ENCODE peak calls at places on chromosome 20, in ten cellular contexts. R is SK-N-SH, K is HepG2, C is stomach, S is H1, G is transverse colon, Y is esophagus muscularis mucosa, U is GM12878, W is K562, B is upper lobe of left lung. X is an unnamed sample.

GRCh38 chr20:10653593-10654288 is 20.1 kb downstream of the JAG1 start:
- DNase-seq in C (no peak), R (no peak), B (no peak), G (peak), W (no peak), Y (no peak), U (peak), K (no peak), S (no peak), X (peak)

GRCh38 chr20:15673206-15673605 is 900.0 kb downstream of the KIF16B start:
- DNase-seq in K (no peak), C (no peak), G (no peak), U (no peak), S (no peak), Y (no peak), B (no peak), W (no peak), R (no peak), X (no peak)

GRCh38 chr20:62405108-62405980 is 1.7 kb downstream of the CABLES2 start:
- DNase-seq in B (peak), Y (no peak), C (peak), R (peak), U (no peak), K (peak), W (peak), S (no peak), G (no peak), X (peak)

GRCh38 chr20:43188234-43188653 is 1.5 kb downstream of the PTPRT start:
- DNase-seq in K (no peak), R (peak), G (no peak), U (no peak), Y (no peak), S (no peak), W (no peak), C (no peak), B (no peak), X (no peak)

GRCh38 chr20:23299673-23300050 is 50.9 kb upstream of the NXT1 start:
- DNase-seq in B (no peak), G (no peak), U (no peak), C (no peak), R (no peak), S (no peak), W (no peak), Y (no peak), K (no peak), X (peak)

GRCh38 chr20:48823960-48824497 is 3.8 kb downstream of the PREX1 start:
- DNase-seq in C (no peak), K (no peak), B (no peak), R (no peak), Y (no peak), W (no peak), S (no peak), U (peak), G (no peak), X (no peak)

GRCh38 chr20:49303211-49303610 is 25.4 kb upstream of the ZNFX1 start:
- DNase-seq in U (no peak), K (no peak), G (no peak), B (no peak), R (no peak), Y (no peak), S (no peak), W (no peak), C (no peak), X (no peak)

GRCh38 chr20:48826883-48827771 is 672 bp downstream of the PREX1 start:
- DNase-seq in Y (no peak), C (peak), S (no peak), U (no peak), G (peak), R (peak), K (no peak), W (no peak), B (peak), X (no peak)

GRCh38 chr20:51551186-51551585 is 8.7 kb upstream of the NFATC2 start:
- DNase-seq in Y (no peak), G (no peak), W (no peak), U (no peak), S (no peak), K (no peak), R (no peak), C (no peak), B (no peak), X (no peak)

GRCh38 chr20:31542201-31542842 is 28.1 kb downstream of the HM13 start:
- DNase-seq in G (no peak), S (no peak), Y (no peak), W (no peak), R (no peak), K (no peak), B (no peak), U (no peak), C (no peak), X (no peak)

GRCh38 chr20:14127831-14128230 is 132.5 kb downstream of the MACROD2 start:
- DNase-seq in K (no peak), U (no peak), S (no peak), C (no peak), W (no peak), R (no peak), G (no peak), Y (no peak), B (no peak), X (no peak)

GRCh38 chr20:17917832-17918618 is 50.6 kb downstream of the SNX5 start:
- DNase-seq in W (no peak), Y (no peak), K (peak), U (no peak), S (no peak), C (no peak), R (no peak), G (no peak), B (no peak), X (no peak)

GRCh38 chr20:40251284-40251932 is 437.6 kb downstream of the MAFB start:
- DNase-seq in U (no peak), C (no peak), W (peak), K (peak), R (peak), S (no peak), G (peak), B (peak), Y (peak), X (no peak)

GRCh38 chr20:53751394-53752368 is 158.0 kb upstream of the ZNF217 start:
- DNase-seq in B (no peak), C (peak), U (peak), K (no peak), R (no peak), W (no peak), S (no peak), G (peak), Y (no peak), X (no peak)

GRCh38 chr20:1718604-1719384 is 61.2 kb upstream of the SIRPG start:
- DNase-seq in Y (peak), R (no peak), G (no peak), C (no peak), K (no peak), B (no peak), U (no peak), W (no peak), S (no peak), X (peak)

GRCh38 chr20:51801220-51801991 is 915 bp downstream of the SALL4 start:
- DNase-seq in Y (no peak), K (no peak), G (no peak), S (no peak), B (peak), U (no peak), W (no peak), C (peak), R (peak), X (no peak)

GRCh38 chr20:1820137-1821074 is 74.8 kb upstream of the SIRPA start:
- DNase-seq in U (no peak), C (no peak), G (no peak), B (no peak), R (no peak), W (no peak), S (no peak), K (no peak), Y (no peak), X (no peak)

GRCh38 chr20:7147220-7147601 is 379.7 kb downstream of the BMP2 start:
- DNase-seq in S (no peak), G (no peak), R (no peak), B (no peak), Y (no peak), C (no peak), W (no peak), K (peak), U (no peak), X (no peak)

GRCh38 chr20:53319716-53320115 is 273.9 kb downstream of the ZNF217 start:
- DNase-seq in C (no peak), B (no peak), S (no peak), G (no peak), Y (no peak), W (no peak), R (no peak), U (no peak), K (no peak), X (no peak)

GRCh38 chr20:5214826-5215225 is 88.0 kb downstream of the CDS2 start:
- DNase-seq in R (no peak), Y (peak), U (no peak), W (no peak), C (no peak), B (no peak), G (no peak), S (no peak), K (no peak), X (no peak)

GRCh38 chr20:41888434-41888833 is 270.3 kb upstream of the CHD6 start:
- DNase-seq in Y (no peak), C (no peak), B (peak), W (no peak), R (no peak), S (no peak), G (no peak), U (no peak), K (no peak), X (no peak)

GRCh38 chr20:38337561-38338140 is 8.6 kb upstream of the LBP start:
- DNase-seq in S (peak), C (no peak), B (no peak), W (peak), R (peak), Y (no peak), G (no peak), K (peak), U (no peak), X (no peak)

GRCh38 chr20:9059931-9060330 is 9.0 kb upstream of the PLCB4 start:
- DNase-seq in R (no peak), U (no peak), C (no peak), W (no peak), B (no peak), Y (no peak), S (no peak), K (no peak), G (no peak), X (no peak)

GRCh38 chr20:4170621-4171537 is 155.5 kb upstream of the RNF24 start:
- DNase-seq in R (no peak), W (no peak), S (no peak), C (peak), B (no peak), K (no peak), U (no peak), G (no peak), Y (no peak), X (no peak)

DNA sequence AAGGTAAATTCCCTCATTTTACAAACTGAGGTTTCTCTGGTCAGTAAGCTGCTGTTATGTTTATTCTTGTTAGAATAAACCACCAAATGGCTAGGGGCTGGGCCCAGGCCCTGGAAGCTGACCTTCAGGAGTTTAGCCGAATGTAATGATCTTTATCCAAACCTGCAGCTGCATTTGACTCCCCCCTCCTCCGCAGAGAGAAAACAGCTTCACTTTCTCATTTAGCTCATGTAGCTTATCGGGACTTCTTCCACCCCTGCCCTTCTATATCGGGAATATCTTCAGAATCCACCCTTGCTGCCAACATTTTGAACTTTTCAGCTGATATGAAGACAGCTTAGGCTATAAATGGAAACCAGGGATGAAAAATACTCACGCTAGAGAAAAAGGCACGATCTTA is 102.6 kb downstream of the ZMYND8 start:
- DNase-seq in C (no peak), R (no peak), W (no peak), S (no peak), G (no peak), Y (no peak), U (no peak), K (no peak), B (no peak), X (no peak)
- H3K27ac ChIP-seq in C (peak), R (no peak), W (peak), S (no peak), G (peak), Y (peak), U (no peak), K (no peak), B (no peak), X (peak)

DNA sequence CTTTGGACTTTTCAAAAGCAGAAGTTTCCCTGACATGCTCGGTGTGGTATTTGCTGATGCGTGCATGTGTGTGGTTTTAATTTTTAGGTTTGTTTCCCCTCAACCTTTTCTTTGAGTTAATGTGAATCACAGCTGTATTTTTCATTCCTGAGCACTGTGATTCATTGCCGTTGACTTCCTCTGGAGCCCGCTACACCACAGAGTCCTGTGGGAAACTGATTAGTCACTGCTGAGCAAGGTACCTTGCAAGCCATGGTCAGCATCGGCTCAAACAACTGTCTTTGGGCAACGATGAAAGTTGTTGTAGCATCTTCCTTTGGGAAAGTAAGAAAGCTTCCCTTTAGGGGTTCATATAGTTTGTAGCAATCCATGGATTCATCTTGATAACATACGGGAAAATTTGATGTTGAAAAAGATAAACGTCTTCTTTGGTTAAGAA is 57.5 kb downstream of the RIN2 start:
- DNase-seq in C (no peak), Y (no peak), R (no peak), K (peak), G (no peak), B (no peak), S (no peak), U (no peak), W (no peak), X (peak)
- TF ChIP-seq EP300 in C (no peak), Y (no peak), R (peak), K (no peak), G (no peak), B (no peak), S (no peak), U (no peak), W (no peak), X (no peak)

GRCh38 chr20:63558804-63559484 is 5.0 kb downstream of the FNDC11 start:
- DNase-seq in S (no peak), C (no peak), B (peak), K (no peak), W (no peak), U (no peak), G (no peak), Y (no peak), R (no peak), X (no peak)
- TF ChIP-seq POLR2AphosphoS5 in S (no peak), C (no peak), B (no peak), K (no peak), W (no peak), U (no peak), G (no peak), Y (no peak), R (no peak), X (no peak)

DNA sequence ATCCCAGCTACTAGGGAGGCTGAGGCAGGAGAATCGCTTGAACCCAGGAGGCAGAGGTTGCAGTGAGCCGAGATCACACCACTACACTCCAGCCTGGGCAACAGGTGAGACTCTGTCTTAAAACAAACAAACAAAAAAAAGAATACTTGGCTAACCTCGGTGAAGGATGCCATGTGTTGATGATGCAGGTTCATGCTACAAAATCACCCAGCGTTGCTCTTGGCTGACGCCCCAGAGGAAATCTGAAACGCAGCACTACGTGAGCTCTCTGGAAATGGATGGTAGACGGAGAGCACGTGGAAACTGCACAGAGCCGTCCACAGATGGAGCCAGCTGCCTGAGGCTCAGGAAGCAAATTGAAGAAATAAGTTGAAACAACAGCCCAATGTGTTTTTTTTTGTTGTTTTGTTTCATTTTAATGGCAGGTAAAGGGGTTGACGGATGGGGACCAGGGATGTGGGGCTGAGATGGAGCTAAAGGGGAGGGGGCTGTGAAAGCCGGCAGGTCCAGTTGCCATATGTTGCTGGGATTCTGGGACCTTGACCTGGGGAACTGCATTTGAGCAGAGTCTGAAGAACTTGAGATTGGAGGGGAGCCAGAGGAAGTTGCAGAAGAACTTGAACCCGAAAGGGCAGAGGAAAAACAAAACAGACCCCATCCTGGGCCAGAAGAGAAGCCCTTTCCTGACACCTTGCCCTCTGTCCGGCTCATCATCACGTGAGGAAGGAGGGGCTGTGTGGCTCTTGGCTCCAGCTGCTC is 12.8 kb upstream of the MANBAL start:
- DNase-seq in W (no peak), K (peak), Y (no peak), B (no peak), U (no peak), R (peak), S (no peak), G (peak), C (peak), X (peak)
- H3K27ac ChIP-seq in W (no peak), K (no peak), Y (no peak), B (peak), U (peak), R (no peak), S (no peak), G (peak), C (peak), X (peak)